ENCODE peak calls at places on chromosomes 12 and 14, in seven cellular contexts. U, X, L, H, V, G and T are unnamed samples. For H3K4me1, the result is how much of the 10 kb centered on the place peaks cover.

GRCh38 chr12:6058481-6059161 is 65.8 kb downstream of the VWF start:
- DNase-seq in X (no peak), U (no peak), H (no peak), G (no peak), L (no peak), V (peak), T (no peak)

GRCh38 chr14:36767603-36768281 is 106.1 kb downstream of the PAX9 start:
- DNase-seq in U (no peak), L (no peak), H (no peak), V (no peak), X (no peak), G (no peak), T (no peak)

GRCh38 chr12:56261503-56262230 is 3.5 kb upstream of the ANKRD52 start:
- DNase-seq in V (no peak), X (no peak), U (peak), H (no peak), G (peak), L (no peak), T (no peak)

GRCh38 chr12:94771741-94772140 is 121.4 kb upstream of the TMCC3 start:
- DNase-seq in V (no peak), U (no peak), L (no peak), X (no peak), H (no peak), G (no peak), T (no peak)

GRCh38 chr14:51004801-51005526 is 60.7 kb upstream of the PYGL start:
- DNase-seq in H (no peak), L (no peak), V (no peak), X (no peak), U (peak), G (no peak), T (no peak)

GRCh38 chr14:94681300-94682060 is 69.3 kb downstream of the SERPINA3 start:
- DNase-seq in H (no peak), V (peak), L (no peak), G (no peak), X (peak), U (peak), T (peak)

GRCh38 chr12:12035229-12035628 is 35.5 kb upstream of the BCL2L14 start:
- DNase-seq in U (no peak), X (no peak), L (no peak), H (no peak), G (no peak), V (no peak), T (no peak)

GRCh38 chr14:61260939-61261776 is 20.0 kb downstream of the TMEM30B start:
- DNase-seq in X (no peak), H (no peak), G (no peak), L (no peak), U (peak), V (peak), T (no peak)

GRCh38 chr14:64950889-64951288 is 8.3 kb upstream of the GPX2 start:
- DNase-seq in G (peak), L (no peak), H (no peak), X (no peak), V (no peak), U (no peak), T (no peak)

GRCh38 chr12:2351129-2351528 is 298.3 kb downstream of the CACNA1C start:
- DNase-seq in U (no peak), X (no peak), H (no peak), G (no peak), L (no peak), V (no peak), T (no peak)

GRCh38 chr12:97960741-97961608 is 498.4 kb downstream of the RMST start:
- DNase-seq in H (no peak), V (no peak), U (peak), X (no peak), L (peak), G (no peak), T (no peak)

GRCh38 chr12:53046655-53047220 is 3.1 kb upstream of the TNS2 start:
- DNase-seq in X (peak), U (peak), V (peak), G (peak), L (peak), H (peak), T (peak)

GRCh38 chr12:54232790-54233189 is 44.0 kb upstream of the SMUG1 start:
- DNase-seq in U (peak), X (no peak), L (no peak), G (no peak), V (no peak), H (no peak), T (no peak)

GRCh38 chr12:78951746-78952532 is 87.4 kb downstream of the SYT1 start:
- DNase-seq in L (peak), U (no peak), V (no peak), X (no peak), H (no peak), G (no peak), T (no peak)

DNA sequence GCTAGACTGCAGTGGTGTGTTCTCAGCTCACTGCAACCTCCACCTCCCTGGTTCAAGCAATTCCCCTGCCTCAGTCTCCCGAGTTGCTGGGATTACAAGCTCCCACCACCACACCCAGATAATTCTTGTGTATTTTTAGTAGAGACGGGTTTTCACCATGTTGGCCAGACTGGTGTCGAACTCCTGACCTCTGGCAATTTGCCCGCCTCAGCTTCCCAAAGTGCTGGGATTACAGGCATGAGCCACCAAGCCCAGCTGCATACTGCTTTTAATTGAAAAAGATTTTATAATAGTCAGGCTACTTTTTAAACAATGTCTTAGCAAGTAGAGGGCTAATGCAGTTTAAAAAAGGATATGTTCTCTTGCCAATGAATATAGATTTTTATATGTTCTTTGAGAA is 668.9 kb downstream of the SLC6A15 start:
- DNase-seq in U (no peak), X (no peak), L (no peak), H (no peak), V (no peak), G (no peak), T (no peak)
- H3K4me1 ChIP-seq in U (under half), X (under half), L (under half), H (under half), V (under half), G (under half), T (under half)

DNA sequence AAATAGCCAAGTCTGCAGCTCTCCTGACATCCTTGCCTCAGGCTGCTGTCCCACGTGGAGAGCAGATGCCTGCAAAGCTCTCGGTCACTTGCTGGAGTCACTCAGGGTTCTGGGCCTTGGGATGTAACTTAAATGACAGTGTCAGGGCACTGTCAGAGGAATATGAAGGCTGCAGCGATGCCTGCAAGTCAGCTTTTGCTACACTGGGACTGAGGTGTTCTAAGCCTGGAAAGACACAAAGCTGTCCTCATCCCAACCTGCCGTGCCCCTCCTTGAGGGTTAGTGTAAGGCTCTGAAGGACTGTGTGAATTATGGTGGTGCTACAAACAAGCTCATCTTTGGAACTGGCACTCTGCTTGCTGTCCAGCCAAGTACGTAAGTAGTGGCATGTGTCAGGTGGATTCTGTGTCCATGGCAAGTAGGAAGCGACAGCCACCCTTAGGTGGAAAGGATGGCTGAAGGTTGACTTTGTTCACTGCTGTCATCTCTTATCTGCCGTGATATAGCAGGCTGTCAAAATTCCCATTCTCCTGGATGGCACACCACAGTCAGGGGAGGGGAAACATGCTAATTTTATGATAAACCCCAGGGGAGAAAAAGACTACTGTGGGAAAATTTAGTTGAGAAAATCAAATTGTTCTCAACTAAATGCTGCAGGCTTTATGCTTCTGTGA is 79.9 kb downstream of the DAD1 start:
- DNase-seq in L (no peak), H (no peak), X (no peak), U (no peak), G (no peak), V (no peak), T (no peak)
- H3K4me3 ChIP-seq in L (no peak), H (no peak), X (no peak), U (no peak), G (no peak), V (no peak), T (no peak)

GRCh38 chr12:106766393-106766826 is 8.1 kb upstream of the RIC8B start:
- DNase-seq in U (peak), H (peak), G (peak), L (no peak), X (no peak), V (peak), T (no peak)

GRCh38 chr12:106769078-106769477 is 5.4 kb upstream of the RIC8B start:
- DNase-seq in L (no peak), V (peak), G (no peak), H (no peak), U (peak), X (no peak), T (no peak)

GRCh38 chr12:106769546-106769945 is 4.9 kb upstream of the RIC8B start:
- DNase-seq in V (no peak), X (no peak), G (no peak), L (no peak), U (peak), H (no peak), T (no peak)

GRCh38 chr12:106767954-106768501 is 6.5 kb upstream of the RIC8B start:
- DNase-seq in L (peak), H (no peak), V (peak), X (no peak), G (no peak), U (peak), T (no peak)

GRCh38 chr12:106767206-106767605 is 7.3 kb upstream of the RIC8B start:
- DNase-seq in G (no peak), L (no peak), V (no peak), U (no peak), H (no peak), X (no peak), T (no peak)
- H3K4me1 ChIP-seq in G (under half), L (under half), V (half or more), U (under half), H (under half), X (under half), T (under half)

GRCh38 chr14:34060747-34061050 is 109.8 kb upstream of the EGLN3 start:
- DNase-seq in H (no peak), L (no peak), G (no peak), X (no peak), U (no peak), V (no peak), T (no peak)
- H3K4me3 ChIP-seq in H (peak), L (peak), G (peak), X (peak), U (peak), V (peak), T (peak)